ENCODE peak calls at places on chromosomes 13 and 19, in nine cellular contexts. One of them, this sample, is unnamed.
A peak's percentile ranks its signal among the peaks of the same experiment; 100 is the strongest.

GRCh38 chr13:110001622-110002275 is 215.4 kb upstream of the IRS2 start:
- DNase-seq in NCI-H748 treated with DMSO at 0.1 percent for 48 hours: no peak
- DNase-seq in GM23338: no peak
- DNase-seq in RKO: no peak
- DNase-seq in NCI-H2081: no peak
- DNase-seq in fibroblast of pulmonary artery: peak; percentile 63
- DNase-seq in CD8-positive, alpha-beta memory T cell: no peak
- DNase-seq in AG08395: peak; percentile 35
- DNase-seq in NB4: no peak
- DNase-seq in this sample: no peak

GRCh38 chr19:34960103-34960805 is 3.8 kb downstream of the ZNF792 start:
- DNase-seq in NCI-H748 treated with DMSO at 0.1 percent for 48 hours: no peak
- DNase-seq in GM23338: no peak
- DNase-seq in RKO: peak; percentile 40
- DNase-seq in NCI-H2081: no peak
- DNase-seq in fibroblast of pulmonary artery: peak; percentile 65
- DNase-seq in CD8-positive, alpha-beta memory T cell: no peak
- DNase-seq in AG08395: peak; percentile 52
- DNase-seq in NB4: no peak
- DNase-seq in this sample: no peak

GRCh38 chr13:50016421-50016820 is 1.2 kb downstream of the KCNRG start:
- DNase-seq in NCI-H748 treated with DMSO at 0.1 percent for 48 hours: no peak
- DNase-seq in GM23338: no peak
- DNase-seq in RKO: no peak
- DNase-seq in NCI-H2081: no peak
- DNase-seq in fibroblast of pulmonary artery: peak; percentile 54
- DNase-seq in CD8-positive, alpha-beta memory T cell: no peak
- DNase-seq in AG08395: no peak
- DNase-seq in NB4: no peak
- DNase-seq in this sample: peak; percentile 59

GRCh38 chr13:74153316-74153715 is 19.1 kb upstream of the KLF12 start:
- DNase-seq in NCI-H748 treated with DMSO at 0.1 percent for 48 hours: no peak
- DNase-seq in GM23338: no peak
- DNase-seq in RKO: no peak
- DNase-seq in NCI-H2081: no peak
- DNase-seq in fibroblast of pulmonary artery: no peak
- DNase-seq in CD8-positive, alpha-beta memory T cell: no peak
- DNase-seq in AG08395: no peak
- DNase-seq in NB4: no peak
- DNase-seq in this sample: no peak

GRCh38 chr19:7792286-7792685 is 29.2 kb downstream of the CLEC4M start:
- DNase-seq in NCI-H748 treated with DMSO at 0.1 percent for 48 hours: no peak
- DNase-seq in GM23338: peak; percentile 12
- DNase-seq in RKO: no peak
- DNase-seq in NCI-H2081: no peak
- DNase-seq in fibroblast of pulmonary artery: peak; percentile 18
- DNase-seq in CD8-positive, alpha-beta memory T cell: no peak
- DNase-seq in AG08395: no peak
- DNase-seq in NB4: no peak
- DNase-seq in this sample: no peak

GRCh38 chr19:10876459-10877240 is 5.3 kb downstream of the CARM1 start:
- DNase-seq in NCI-H748 treated with DMSO at 0.1 percent for 48 hours: no peak
- DNase-seq in GM23338: no peak
- DNase-seq in RKO: peak; percentile 45
- DNase-seq in NCI-H2081: no peak
- DNase-seq in fibroblast of pulmonary artery: no peak
- DNase-seq in CD8-positive, alpha-beta memory T cell: no peak
- DNase-seq in AG08395: no peak
- DNase-seq in NB4: no peak
- DNase-seq in this sample: no peak

GRCh38 chr13:26053418-26053980 is 1.7 kb upstream of the SHISA2 start:
- DNase-seq in NCI-H748 treated with DMSO at 0.1 percent for 48 hours: no peak
- DNase-seq in GM23338: no peak
- DNase-seq in RKO: no peak
- DNase-seq in NCI-H2081: no peak
- DNase-seq in fibroblast of pulmonary artery: no peak
- DNase-seq in CD8-positive, alpha-beta memory T cell: no peak
- DNase-seq in AG08395: no peak
- DNase-seq in NB4: no peak
- DNase-seq in this sample: no peak

GRCh38 chr13:77928909-77929308 is 10.3 kb upstream of the EDNRB start:
- DNase-seq in NCI-H748 treated with DMSO at 0.1 percent for 48 hours: no peak
- DNase-seq in GM23338: no peak
- DNase-seq in RKO: peak; percentile 75
- DNase-seq in NCI-H2081: no peak
- DNase-seq in fibroblast of pulmonary artery: no peak
- DNase-seq in CD8-positive, alpha-beta memory T cell: no peak
- DNase-seq in AG08395: no peak
- DNase-seq in NB4: peak; percentile 87
- DNase-seq in this sample: no peak

GRCh38 chr13:20209937-20210336 is 17.2 kb upstream of the GJB2 start:
- DNase-seq in NCI-H748 treated with DMSO at 0.1 percent for 48 hours: no peak
- DNase-seq in GM23338: no peak
- DNase-seq in RKO: no peak
- DNase-seq in NCI-H2081: no peak
- DNase-seq in fibroblast of pulmonary artery: no peak
- DNase-seq in CD8-positive, alpha-beta memory T cell: no peak
- DNase-seq in AG08395: no peak
- DNase-seq in NB4: no peak
- DNase-seq in this sample: no peak

GRCh38 chr19:8593931-8594330 is 16.6 kb downstream of the ADAMTS10 start:
- DNase-seq in NCI-H748 treated with DMSO at 0.1 percent for 48 hours: no peak
- DNase-seq in GM23338: no peak
- DNase-seq in RKO: no peak
- DNase-seq in NCI-H2081: no peak
- DNase-seq in fibroblast of pulmonary artery: peak; percentile 44
- DNase-seq in CD8-positive, alpha-beta memory T cell: no peak
- DNase-seq in AG08395: no peak
- DNase-seq in NB4: peak; percentile 69
- DNase-seq in this sample: no peak

GRCh38 chr13:43307921-43308433 is 284.6 kb downstream of the DNAJC15 start:
- DNase-seq in NCI-H748 treated with DMSO at 0.1 percent for 48 hours: peak; percentile 82
- DNase-seq in GM23338: no peak
- DNase-seq in RKO: no peak
- DNase-seq in NCI-H2081: peak; percentile 70
- DNase-seq in fibroblast of pulmonary artery: peak; percentile 95
- DNase-seq in CD8-positive, alpha-beta memory T cell: no peak
- DNase-seq in AG08395: peak; percentile 74
- DNase-seq in NB4: peak; percentile 68
- DNase-seq in this sample: peak; percentile 97

GRCh38 chr19:33728141-33728540 is 68.5 kb upstream of the KCTD15 start:
- DNase-seq in NCI-H748 treated with DMSO at 0.1 percent for 48 hours: no peak
- DNase-seq in GM23338: no peak
- DNase-seq in RKO: no peak
- DNase-seq in NCI-H2081: no peak
- DNase-seq in fibroblast of pulmonary artery: no peak
- DNase-seq in CD8-positive, alpha-beta memory T cell: no peak
- DNase-seq in AG08395: no peak
- DNase-seq in NB4: no peak
- DNase-seq in this sample: no peak

GRCh38 chr19:39568604-39569003 is 28.6 kb upstream of the EID2 start:
- DNase-seq in NCI-H748 treated with DMSO at 0.1 percent for 48 hours: no peak
- DNase-seq in GM23338: no peak
- DNase-seq in RKO: peak; percentile 7
- DNase-seq in NCI-H2081: no peak
- DNase-seq in fibroblast of pulmonary artery: peak; percentile 7
- DNase-seq in CD8-positive, alpha-beta memory T cell: no peak
- DNase-seq in AG08395: peak; percentile 11
- DNase-seq in NB4: no peak
- DNase-seq in this sample: no peak

GRCh38 chr13:24700539-24700938 is 20.3 kb downstream of the ATP12A start:
- DNase-seq in NCI-H748 treated with DMSO at 0.1 percent for 48 hours: no peak
- DNase-seq in GM23338: no peak
- DNase-seq in RKO: no peak
- DNase-seq in NCI-H2081: no peak
- DNase-seq in fibroblast of pulmonary artery: no peak
- DNase-seq in CD8-positive, alpha-beta memory T cell: no peak
- DNase-seq in AG08395: no peak
- DNase-seq in NB4: no peak
- DNase-seq in this sample: no peak

This sample was measured in foreskin fibroblast.